ENCODE peak calls at places on chromosome 21, in six cellular contexts. S is K562, Q is GM12891, J is GM12878, G is H1, L is HepG2. V is an unnamed sample.

GRCh38 chr21:42302794-42303193 is 12.4 kb downstream of the TFF3 start:
- DNase-seq in S (no peak), Q (no peak), J (no peak), G (no peak), L (no peak), V (no peak)

GRCh38 chr21:41706678-41707077 is 60.2 kb downstream of the RIPK4 start:
- DNase-seq in S (peak), Q (no peak), J (no peak), G (no peak), L (peak), V (no peak)

GRCh38 chr21:27213328-27213727 is 246.4 kb upstream of the ADAMTS5 start:
- DNase-seq in S (no peak), Q (no peak), J (no peak), G (no peak), L (no peak), V (no peak)

GRCh38 chr21:14862794-14863720 is 201.7 kb downstream of the NRIP1 start:
- DNase-seq in S (peak), Q (no peak), J (no peak), G (no peak), L (peak), V (no peak)

GRCh38 chr21:14543983-14544382 is 2.1 kb downstream of the SAMSN1 start:
- DNase-seq in S (peak), Q (no peak), J (no peak), G (no peak), L (no peak), V (no peak)

GRCh38 chr21:31222142-31222541 is 121.9 kb downstream of the TIAM1 start:
- DNase-seq in S (no peak), Q (no peak), J (no peak), G (no peak), L (no peak), V (no peak)

GRCh38 chr21:41970099-41970391 is 16.2 kb upstream of the C2CD2 start:
- DNase-seq in S (no peak), Q (no peak), J (no peak), G (no peak), L (no peak), V (no peak)

GRCh38 chr21:39670741-39671140 is 58.0 kb downstream of the B3GALT5 start:
- DNase-seq in S (no peak), Q (no peak), J (no peak), G (no peak), L (no peak), V (no peak)

GRCh38 chr21:10272216-10272615 is 249.2 kb upstream of the TPTE start:
- DNase-seq in S (no peak), Q (no peak), J (no peak), G (no peak), L (peak), V (no peak)

GRCh38 chr21:21029159-21029558 is 30.9 kb downstream of the NCAM2 start:
- DNase-seq in S (peak), Q (no peak), J (no peak), G (no peak), L (no peak), V (no peak)

GRCh38 chr21:32413697-32414578 is 1.4 kb downstream of the EVA1C start:
- DNase-seq in S (no peak), Q (no peak), J (no peak), G (no peak), L (no peak), V (no peak)

GRCh38 chr21:32412998-32413504 is 545 bp downstream of the EVA1C start:
- DNase-seq in S (no peak), Q (no peak), J (no peak), G (no peak), L (no peak), V (no peak)

GRCh38 chr21:32411366-32412161 is 942 bp upstream of the EVA1C start:
- DNase-seq in S (peak), Q (no peak), J (no peak), G (peak), L (no peak), V (no peak)

GRCh38 chr21:32410916-32411315 is 1.6 kb upstream of the EVA1C start:
- DNase-seq in S (no peak), Q (no peak), J (no peak), G (no peak), L (no peak), V (no peak)

DNA sequence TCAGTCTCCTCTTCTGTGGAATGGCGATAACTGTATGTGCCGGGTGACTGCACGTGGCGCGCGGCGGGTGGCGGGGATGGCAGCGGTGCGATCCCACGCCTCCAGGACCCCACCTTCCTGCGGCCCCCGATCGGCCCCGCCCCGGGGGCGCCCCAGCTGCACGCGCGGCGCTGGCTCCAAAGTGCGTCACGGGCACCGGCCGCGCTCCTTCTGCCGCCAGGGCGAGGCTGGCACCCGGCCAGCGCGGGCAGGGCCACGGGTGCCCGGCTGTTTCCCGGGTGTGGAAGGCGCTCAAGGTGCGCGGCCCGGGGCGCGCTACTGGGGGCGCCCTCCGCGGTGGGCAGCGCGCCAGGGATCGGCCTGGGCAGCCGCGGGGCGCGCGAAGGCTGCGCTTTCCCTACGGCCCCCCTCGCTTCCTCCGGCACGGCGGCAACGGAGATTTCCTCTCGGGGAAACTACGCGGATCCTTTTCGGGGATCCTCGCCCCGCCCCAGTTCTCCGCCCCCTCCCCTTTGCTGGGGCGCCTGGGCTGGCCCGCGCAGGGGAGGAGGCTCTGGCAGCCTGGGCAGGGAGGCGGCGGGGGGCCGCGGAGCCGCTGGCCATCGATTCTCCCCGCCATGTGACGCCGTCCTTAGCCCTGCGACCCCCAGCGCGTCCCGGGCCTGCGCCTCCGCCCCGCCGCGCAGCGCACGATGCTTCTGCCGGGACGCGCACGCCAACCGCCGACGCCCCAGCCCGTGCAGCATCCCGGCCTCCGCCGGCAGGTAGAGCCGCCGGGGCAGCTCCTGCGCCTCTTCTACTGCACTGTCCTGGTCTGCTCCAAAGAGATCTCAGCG is at the start of gene EVA1C:
- DNase-seq in S (no peak), Q (no peak), J (no peak), G (peak), L (no peak), V (no peak)
- TF ChIP-seq POLR2A in S (no peak), Q (no peak), J (no peak), G (no peak), L (no peak), V (no peak)

GRCh38 chr21:28916150-28916893 is 76.4 kb downstream of the LTN1 start:
- DNase-seq in S (no peak), Q (no peak), J (no peak), G (no peak), L (no peak), V (no peak)
- TF ChIP-seq TAF1 in S (no peak), Q (no peak), J (no peak), G (no peak), L (no peak), V (no peak)

GRCh38 chr21:33924079-33924765 is 8.6 kb upstream of the ATP5PO start:
- DNase-seq in S (peak), Q (no peak), J (peak), G (peak), L (peak), V (peak)
- TF ChIP-seq POLR2AphosphoS5 in S (no peak), Q (no peak), J (no peak), G (no peak), L (no peak), V (no peak)

GRCh38 chr21:46205121-46205520 is 20.9 kb upstream of the SPATC1L start:
- DNase-seq in S (no peak), Q (no peak), J (no peak), G (no peak), L (no peak), V (no peak)

GRCh38 chr21:46203203-46203600 is 18.9 kb upstream of the SPATC1L start:
- DNase-seq in S (no peak), Q (no peak), J (no peak), G (no peak), L (no peak), V (no peak)

GRCh38 chr21:46199436-46200373 is 15.4 kb upstream of the SPATC1L start:
- DNase-seq in S (no peak), Q (no peak), J (no peak), G (no peak), L (no peak), V (no peak)

GRCh38 chr21:46205766-46206162 is 21.5 kb upstream of the SPATC1L start:
- DNase-seq in S (no peak), Q (no peak), J (no peak), G (no peak), L (no peak), V (no peak)

GRCh38 chr21:46202592-46203202 is 18.4 kb upstream of the SPATC1L start:
- DNase-seq in S (no peak), Q (no peak), J (no peak), G (no peak), L (no peak), V (no peak)
- TF ChIP-seq POLR2A in S (no peak), Q (no peak), J (no peak), G (no peak), L (no peak), V (no peak)

GRCh38 chr21:44067011-44067839 is 40.0 kb upstream of the PWP2 start:
- DNase-seq in S (peak), Q (no peak), J (no peak), G (no peak), L (peak), V (no peak)
- TF ChIP-seq TAF1 in S (no peak), Q (no peak), J (no peak), G (no peak), L (no peak), V (no peak)

DNA sequence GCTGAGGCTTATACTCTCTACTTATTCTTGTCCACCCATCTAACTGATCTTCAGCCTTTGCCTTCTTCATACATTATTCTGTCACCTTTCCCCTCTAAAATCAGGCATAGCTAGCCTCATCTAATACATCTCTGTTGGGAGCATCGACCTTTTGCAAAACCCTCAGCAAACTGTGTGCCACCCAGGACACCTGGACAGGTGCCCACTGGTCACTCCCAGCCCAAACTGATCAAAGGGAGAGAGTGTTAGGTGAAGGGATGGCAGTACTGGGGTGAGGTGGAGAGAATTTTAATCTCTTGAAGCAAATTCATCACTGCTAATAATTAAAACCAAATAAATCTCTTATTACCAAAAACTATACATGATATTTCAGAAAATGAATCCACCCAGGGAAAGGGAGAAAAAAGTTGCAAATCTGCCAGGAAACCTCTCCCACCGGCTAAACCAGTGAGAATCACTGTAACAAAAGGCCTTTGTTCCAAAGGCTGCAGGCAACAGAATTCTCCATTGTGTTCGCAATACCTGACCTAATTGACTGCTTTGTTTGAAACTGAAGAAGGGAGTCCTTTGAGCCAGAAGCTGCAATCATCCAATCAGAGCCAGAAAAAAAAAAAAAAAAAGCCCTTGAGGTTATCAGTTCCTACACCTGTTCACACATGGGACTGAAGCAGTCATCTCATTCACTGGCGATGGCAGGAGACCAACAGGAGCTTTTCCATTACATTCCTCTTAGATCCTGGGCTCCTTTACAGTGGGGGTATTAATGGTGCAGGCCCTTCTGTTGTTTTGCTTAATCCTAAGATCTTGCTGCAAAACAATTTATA is 172.6 kb downstream of the APP start:
- DNase-seq in S (no peak), Q (no peak), J (no peak), G (no peak), L (peak), V (no peak)
- TF ChIP-seq POLR2AphosphoS5 in S (no peak), Q (no peak), J (no peak), G (peak), L (no peak), V (no peak)

GRCh38 chr21:37257967-37258877 is 8.9 kb downstream of the VPS26C start:
- DNase-seq in S (no peak), Q (peak), J (peak), G (peak), L (peak), V (peak)
- TF ChIP-seq POLR2A in S (no peak), Q (peak), J (peak), G (peak), L (peak), V (peak)

DNA sequence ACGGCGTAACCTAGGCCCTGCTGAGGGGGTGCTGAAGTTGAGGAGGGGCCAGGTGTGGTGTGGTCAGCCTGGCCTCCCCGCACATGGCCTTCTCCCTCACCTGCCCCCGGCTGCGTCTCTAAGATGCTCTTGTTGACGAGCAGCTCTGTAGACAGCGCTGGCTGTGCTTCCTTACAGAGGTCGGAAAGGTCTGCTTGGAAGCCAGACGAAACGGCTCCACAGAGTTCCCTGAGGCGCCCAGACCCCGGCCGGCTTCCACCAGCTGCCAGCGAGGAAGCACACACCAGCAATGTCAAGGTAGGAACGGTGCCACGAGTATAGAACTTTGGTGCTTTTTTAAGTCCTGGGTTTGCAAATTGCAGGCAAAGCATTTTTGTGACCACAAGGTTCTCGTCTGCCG is 18.8 kb upstream of the DIP2A start:
- DNase-seq in S (no peak), Q (no peak), J (no peak), G (no peak), L (no peak), V (no peak)
- TF ChIP-seq TAF1 in S (no peak), Q (no peak), J (no peak), G (no peak), L (no peak), V (no peak)

DNA sequence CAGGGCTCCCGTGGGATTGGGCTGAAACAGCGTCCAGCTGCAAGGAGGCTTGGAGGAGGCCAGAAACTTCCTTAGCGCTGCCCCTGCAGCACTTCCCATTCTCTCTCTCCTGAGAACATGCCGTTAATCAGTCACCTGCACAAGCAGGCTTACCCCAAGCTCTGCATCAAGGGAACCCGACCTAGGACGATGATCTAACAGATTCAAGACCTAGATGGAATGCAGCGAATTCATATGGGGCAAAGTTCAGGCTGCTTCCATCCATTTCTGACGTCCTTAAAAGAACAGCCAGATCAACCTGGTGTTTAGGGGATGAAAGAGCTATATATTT is 114.1 kb downstream of the ERG start:
- DNase-seq in S (no peak), Q (no peak), J (no peak), G (no peak), L (no peak), V (no peak)
- TF ChIP-seq POLR2AphosphoS5 in S (no peak), Q (no peak), J (no peak), G (no peak), L (no peak), V (no peak)

GRCh38 chr21:37369307-37369854 is 2.8 kb downstream of the DYRK1A start:
- DNase-seq in S (peak), Q (no peak), J (no peak), G (no peak), L (no peak), V (no peak)

GRCh38 chr21:37367758-37368535 is 1.4 kb downstream of the DYRK1A start:
- DNase-seq in S (peak), Q (no peak), J (no peak), G (peak), L (no peak), V (no peak)

GRCh38 chr21:37370152-37371040 is 3.8 kb downstream of the DYRK1A start:
- DNase-seq in S (peak), Q (no peak), J (no peak), G (no peak), L (no peak), V (no peak)

GRCh38 chr21:37367301-37367757 is 756 bp downstream of the DYRK1A start:
- DNase-seq in S (no peak), Q (no peak), J (no peak), G (no peak), L (no peak), V (no peak)

GRCh38 chr21:37368536-37369279 is 2.1 kb downstream of the DYRK1A start:
- DNase-seq in S (peak), Q (no peak), J (no peak), G (no peak), L (no peak), V (no peak)
- TF ChIP-seq POLR2A in S (no peak), Q (no peak), J (no peak), G (no peak), L (no peak), V (peak)